ENCODE peak calls at places on chromosomes 3 and 15, in ten cellular contexts. B is brain microvascular endothelial cell; J is lower lobe of right lung; A is activated T-helper 2 cell treated with anti-CD3 and anti-CD28 coated beads, Interferon-gamma antibody, Interleukin-2, Interleukin-4, amounts not matched to agents 10 μg/mL and 5 μg/mL and 100 μg/mL, durations not matched to agents 14 hours and 24 hours and 36 hours; E is AG09319; W is neural crest cell; F is iPS DF 19.7; O is substantia nigra; L is adrenal gland; X is GM12878. U is an unnamed sample.

GRCh38 chr3:194488007-194488742 is 1.4 kb upstream of the ATP13A3 start:
- DNase-seq in B (no peak), J (no peak), A (peak), E (no peak), W (no peak), F (no peak), O (no peak), L (no peak), X (no peak), U (no peak)

GRCh38 chr15:57655087-57655486 is 51.4 kb upstream of the POLR2M start:
- DNase-seq in B (no peak), J (no peak), A (no peak), E (no peak), W (no peak), F (no peak), O (no peak), L (no peak), X (no peak), U (no peak)

GRCh38 chr3:119309591-119309990 is 15.4 kb downstream of the ARHGAP31 start:
- DNase-seq in B (no peak), J (no peak), A (no peak), E (no peak), W (no peak), F (no peak), O (no peak), L (no peak), X (no peak), U (no peak)

GRCh38 chr15:91304794-91305193 is 204.7 kb downstream of the SV2B start:
- DNase-seq in B (no peak), J (no peak), A (no peak), E (no peak), W (no peak), F (no peak), O (no peak), L (no peak), X (no peak), U (no peak)

GRCh38 chr3:62546266-62546665 is 172.9 kb upstream of the FEZF2 start:
- DNase-seq in B (no peak), J (no peak), A (no peak), E (no peak), W (no peak), F (no peak), O (no peak), L (no peak), X (no peak), U (no peak)

GRCh38 chr3:177300842-177301241 is 103.6 kb upstream of the TBL1XR1 start:
- DNase-seq in B (no peak), J (no peak), A (no peak), E (no peak), W (no peak), F (no peak), O (no peak), L (no peak), X (no peak), U (no peak)

GRCh38 chr3:59606638-59607262 is 556.9 kb upstream of the CFAP20DC start:
- DNase-seq in B (no peak), J (no peak), A (no peak), E (no peak), W (no peak), F (no peak), O (no peak), L (peak), X (no peak), U (no peak)

GRCh38 chr3:160395297-160395696 is 3.7 kb downstream of the IFT80 start:
- DNase-seq in B (peak), J (no peak), A (no peak), E (no peak), W (no peak), F (no peak), O (no peak), L (no peak), X (no peak), U (no peak)

GRCh38 chr15:98155356-98155755 is 194.9 kb downstream of the ARRDC4 start:
- DNase-seq in B (no peak), J (no peak), A (no peak), E (no peak), W (no peak), F (no peak), O (no peak), L (no peak), X (no peak), U (no peak)

GRCh38 chr15:80177151-80177550 is 24.4 kb downstream of the FAH start:
- DNase-seq in B (no peak), J (no peak), A (no peak), E (no peak), W (no peak), F (no peak), O (no peak), L (no peak), X (no peak), U (no peak)

GRCh38 chr3:110576962-110577361 is 494.7 kb upstream of the NECTIN3 start:
- DNase-seq in B (peak), J (no peak), A (no peak), E (peak), W (no peak), F (peak), O (no peak), L (peak), X (no peak), U (no peak)

GRCh38 chr15:73908822-73909122 is 17.5 kb upstream of the LOXL1 start:
- DNase-seq in B (no peak), J (peak), A (no peak), E (no peak), W (no peak), F (no peak), O (no peak), L (no peak), X (no peak), U (no peak)

GRCh38 chr3:132245547-132245946 is 71.7 kb upstream of the ACP3 start:
- DNase-seq in B (no peak), J (no peak), A (no peak), E (no peak), W (no peak), F (no peak), O (no peak), L (no peak), X (no peak), U (no peak)

U was measured in cortex of kidney.